ENCODE peak calls at places on chromosome X, in nine cellular contexts. U is stimulated activated CD4-positive, alpha-beta T cell treated with anti-CD3 and anti-CD28 coated beads, Interleukin-1b, Interleukin-23, amount 100 ng/mL, for 1 hour; T is retina; G is Kasumi-1; L is CD8-positive, alpha-beta T cell; E is NCI-H510A; K is BE2C; B is activated CD4-positive, CD25-positive, alpha-beta regulatory T cell; V is NB4. O is an unnamed sample.

GRCh38 chrX:128754130-128754529 is 701.9 kb upstream of the ACTRT1 start:
- DNase-seq in U (no peak), T (no peak), G (no peak), L (no peak), E (no peak), K (no peak), B (no peak), V (no peak), O (no peak)

GRCh38 chrX:77415161-77415560 is 32.0 kb upstream of the FGF16 start:
- DNase-seq in U (no peak), T (no peak), G (peak), L (no peak), E (no peak), K (no peak), B (no peak), V (peak), O (no peak)

GRCh38 chrX:36856849-36857248 is 151.3 kb upstream of the FAM47C start:
- DNase-seq in U (no peak), T (no peak), G (peak), L (no peak), E (no peak), K (no peak), B (no peak), V (peak), O (no peak)

GRCh38 chrX:153701706-153702105 is 14.0 kb downstream of the SLC6A8 start:
- DNase-seq in U (no peak), T (no peak), G (no peak), L (no peak), E (no peak), K (no peak), B (no peak), V (no peak), O (no peak)

GRCh38 chrX:110173192-110174175 is 144.4 kb downstream of the AMMECR1 start:
- DNase-seq in U (no peak), T (no peak), G (no peak), L (no peak), E (no peak), K (no peak), B (no peak), V (no peak), O (no peak)

GRCh38 chrX:22366866-22367265 is 94.2 kb downstream of the CBLL2 start:
- DNase-seq in U (no peak), T (no peak), G (no peak), L (no peak), E (no peak), K (no peak), B (no peak), V (no peak), O (no peak)

GRCh38 chrX:153905481-153906095 is 1.1 kb downstream of the AVPR2 start:
- DNase-seq in U (no peak), T (no peak), G (no peak), L (no peak), E (no peak), K (no peak), B (no peak), V (no peak), O (no peak)

GRCh38 chrX:120000490-120001246 is 57.1 kb upstream of the NKAP start:
- DNase-seq in U (no peak), T (peak), G (no peak), L (peak), E (no peak), K (no peak), B (peak), V (no peak), O (no peak)

GRCh38 chrX:85964744-85965143 is 82.6 kb downstream of the CHM start:
- DNase-seq in U (no peak), T (no peak), G (no peak), L (no peak), E (no peak), K (no peak), B (no peak), V (no peak), O (no peak)

GRCh38 chrX:2627272-2627867 is 63.7 kb upstream of the CD99 start:
- DNase-seq in U (no peak), T (peak), G (no peak), L (peak), E (no peak), K (peak), B (no peak), V (peak), O (no peak)

GRCh38 chrX:31266172-31267076 is 194.6 kb upstream of the FTHL17 start:
- DNase-seq in U (no peak), T (peak), G (no peak), L (no peak), E (peak), K (peak), B (no peak), V (no peak), O (peak)

GRCh38 chrX:43644124-43644701 is 11.9 kb upstream of the MAOA start:
- DNase-seq in U (no peak), T (no peak), G (no peak), L (no peak), E (no peak), K (no peak), B (no peak), V (peak), O (no peak)

GRCh38 chrX:97328853-97329252 is 445.1 kb downstream of the RPA4 start:
- DNase-seq in U (no peak), T (no peak), G (no peak), L (no peak), E (no peak), K (no peak), B (no peak), V (no peak), O (no peak)

GRCh38 chrX:43357741-43358140 is 298.4 kb upstream of the MAOA start:
- DNase-seq in U (no peak), T (no peak), G (no peak), L (no peak), E (no peak), K (no peak), B (no peak), V (no peak), O (no peak)

GRCh38 chrX:110985470-110985869 is 110.5 kb upstream of the PAK3 start:
- DNase-seq in U (no peak), T (no peak), G (no peak), L (no peak), E (peak), K (no peak), B (no peak), V (no peak), O (no peak)

GRCh38 chrX:155023907-155024833 is 1.6 kb upstream of the F8 start:
- DNase-seq in U (no peak), T (no peak), G (no peak), L (no peak), E (no peak), K (no peak), B (no peak), V (peak), O (no peak)

GRCh38 chrX:123990602-123991001 is 29.1 kb downstream of the STAG2 start:
- DNase-seq in U (no peak), T (no peak), G (no peak), L (no peak), E (no peak), K (no peak), B (no peak), V (no peak), O (no peak)

O was measured in T-helper 17 cell.